ENCODE peak calls at places on chromosomes 1 and 21, in seven cellular contexts. X, Z, I, N, F, C and K are unnamed samples.

GRCh38 chr1:110249256-110249655 is 39.1 kb downstream of the KCNC4 start:
- DNase-seq in Z (peak; percentile 25), X (no peak), I (no peak), N (no peak), C (no peak), F (no peak), K (no peak)

GRCh38 chr21:34669149-34669879 is 520 bp downstream of the CLIC6 start:
- DNase-seq in F (no peak), C (no peak), X (peak; percentile 78), Z (no peak), N (peak; percentile 70), I (peak; percentile 54), K (no peak)

GRCh38 chr1:226372885-226373284 is 35.0 kb downstream of the PARP1 start:
- DNase-seq in I (no peak), Z (no peak), X (no peak), F (no peak), N (no peak), C (no peak), K (no peak)

GRCh38 chr1:178388398-178389161 is 108.2 kb downstream of the CLEC20A start:
- DNase-seq in N (no peak), Z (no peak), F (no peak), C (peak; percentile 67), I (no peak), X (no peak), K (no peak)

GRCh38 chr21:35988396-35989140 is 71.8 kb downstream of the SETD4 start:
- DNase-seq in N (no peak), X (no peak), I (no peak), C (no peak), Z (no peak), F (no peak), K (no peak)

GRCh38 chr1:3881191-3881475 is 18.9 kb downstream of the C1orf174 start:
- DNase-seq in C (no peak), F (no peak), N (peak; percentile 35), I (no peak), Z (no peak), X (no peak), K (no peak)

GRCh38 chr1:90394247-90394646 is 322.9 kb downstream of the BARHL2 start:
- DNase-seq in Z (no peak), X (no peak), I (no peak), F (no peak), C (no peak), N (peak; percentile 76), K (no peak)

GRCh38 chr1:197735461-197735860 is 39.8 kb downstream of the DENND1B start:
- DNase-seq in Z (no peak), X (no peak), N (no peak), I (no peak), C (no peak), F (no peak), K (no peak)

GRCh38 chr1:208170252-208170651 is 73.9 kb downstream of the PLXNA2 start:
- DNase-seq in I (peak; percentile 59), N (no peak), X (no peak), Z (no peak), C (no peak), F (no peak), K (no peak)

GRCh38 chr1:223046011-223046410 is 97.0 kb downstream of the TLR5 start:
- DNase-seq in F (no peak), C (no peak), Z (no peak), X (no peak), I (no peak), N (no peak), K (no peak)
- TF ChIP-seq CTCF in F (no peak), C (no peak), Z (no peak), X (no peak), I (no peak), N (no peak), K (no peak)

GRCh38 chr1:150210741-150211140 is 25.2 kb downstream of the ANP32E start:
- DNase-seq in X (no peak), Z (no peak), C (no peak), N (no peak), I (no peak), F (no peak), K (no peak)

GRCh38 chr1:150212070-150212469 is 23.8 kb downstream of the ANP32E start:
- DNase-seq in X (no peak), C (no peak), N (no peak), F (no peak), I (no peak), Z (no peak), K (no peak)

GRCh38 chr1:150210086-150210485 is 25.8 kb downstream of the ANP32E start:
- DNase-seq in N (no peak), I (no peak), C (no peak), Z (no peak), F (no peak), X (no peak), K (no peak)

GRCh38 chr1:150213170-150214098 is 22.5 kb downstream of the ANP32E start:
- DNase-seq in C (peak; percentile 96), F (peak; percentile 82), N (peak; percentile 98), X (peak; percentile 99), I (peak; percentile 94), Z (peak; percentile 99), K (peak; percentile 52)
- H3K4me3 ChIP-seq in C (peak overlapping the region; percentile 45), F (peak overlapping the region; percentile 60), N (peak overlapping the region; percentile 56), X (peak overlapping the region; percentile 69), I (peak overlapping the region; percentile 41), Z (peak overlapping the region; percentile 51), K (peak overlapping the region; percentile 34)

GRCh38 chr1:26788515-26788785 is 700 bp downstream of the PIGV start:
- DNase-seq in X (no peak), C (no peak), N (peak; percentile 57), F (no peak), Z (no peak), I (no peak), K (no peak)

GRCh38 chr1:26789612-26789865 is 1.8 kb downstream of the PIGV start:
- DNase-seq in X (no peak), Z (no peak), C (no peak), F (no peak), I (no peak), N (no peak), K (no peak)

GRCh38 chr1:26787706-26788514 is at the start of gene PIGV:
- DNase-seq in C (peak; percentile 86), F (no peak), N (peak; percentile 91), Z (peak; percentile 93), I (peak; percentile 89), X (peak; percentile 96), K (no peak)

GRCh38 chr1:26789953-26790352 is 2.2 kb downstream of the PIGV start:
- DNase-seq in C (no peak), F (no peak), N (no peak), Z (no peak), I (no peak), X (no peak), K (no peak)

GRCh38 chr1:26788836-26789611 is 1.3 kb downstream of the PIGV start:
- DNase-seq in I (peak; percentile 86), Z (peak; percentile 96), N (peak; percentile 90), F (peak; percentile 69), X (peak; percentile 93), C (peak; percentile 93), K (no peak)
- TF ChIP-seq CTCF in I (peak; percentile 93), Z (peak; percentile 96), N (peak; percentile 94), F (peak; percentile 96), X (peak; percentile 99), C (peak; percentile 93), K (peak; percentile 97)

GRCh38 chr1:58812468-58812867 is 28.6 kb upstream of the JUN start:
- DNase-seq in F (no peak), N (no peak), I (no peak), Z (no peak), X (no peak), C (no peak), K (no peak)

GRCh38 chr1:58813801-58814200 is 30.0 kb upstream of the JUN start:
- DNase-seq in X (no peak), Z (no peak), F (no peak), C (no peak), N (no peak), I (no peak), K (no peak)

GRCh38 chr1:58814251-58815068 is 30.6 kb upstream of the JUN start:
- DNase-seq in C (no peak), X (peak; percentile 89), F (no peak), Z (peak; percentile 70), I (peak; percentile 86), N (peak; percentile 84), K (no peak)

GRCh38 chr1:58813361-58813760 is 29.5 kb upstream of the JUN start:
- DNase-seq in I (no peak), F (no peak), X (no peak), C (no peak), N (no peak), Z (no peak), K (no peak)

GRCh38 chr1:58812926-58813325 is 29.1 kb upstream of the JUN start:
- DNase-seq in C (no peak), X (no peak), I (no peak), Z (no peak), F (no peak), N (no peak), K (no peak)
- H3K4me3 ChIP-seq in C (no peak overlapping the region), X (no peak overlapping the region), I (no peak overlapping the region), Z (no peak overlapping the region), F (no peak overlapping the region), N (no peak overlapping the region), K (no peak overlapping the region)

GRCh38 chr1:166350490-166350889 is 183.7 kb upstream of the FAM78B start:
- DNase-seq in I (no peak), C (no peak), F (no peak), N (no peak), X (no peak), Z (no peak), K (no peak)
- TF ChIP-seq CTCF in I (no peak), C (no peak), F (no peak), N (no peak), X (no peak), Z (no peak), K (no peak)

DNA sequence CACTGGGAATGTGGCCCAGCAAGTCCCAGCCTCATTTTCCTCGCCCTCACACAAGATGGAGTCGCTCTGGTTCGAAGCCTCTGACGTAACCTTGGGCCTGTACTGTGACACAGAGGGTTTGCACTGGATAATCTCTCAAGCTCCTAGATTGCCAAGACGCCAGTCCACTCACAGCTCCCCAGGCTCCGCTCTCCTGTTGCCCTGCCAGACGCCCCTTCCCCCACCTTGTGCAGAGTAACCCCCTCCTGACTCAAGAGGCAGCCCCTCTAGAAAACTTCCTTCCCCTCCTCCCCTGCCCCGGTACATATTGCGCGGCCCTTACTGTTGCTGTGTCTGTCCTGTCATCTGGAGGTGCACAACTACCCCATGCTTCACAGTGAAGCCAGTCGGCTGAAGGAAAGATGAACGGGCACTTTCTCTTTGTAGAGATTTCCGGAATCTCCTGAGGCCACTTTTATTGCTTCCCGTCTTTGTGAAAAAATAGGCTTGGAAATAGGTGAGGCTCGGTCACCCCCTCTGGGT is 996 bp upstream of the KIAA1614 start:
- DNase-seq in N (no peak), Z (peak; percentile 69), I (no peak), C (peak; percentile 33), X (no peak), F (no peak), K (no peak)
- H3K4me3 ChIP-seq in N (peak overlapping the region; percentile 70), Z (peak overlapping the region; percentile 83), I (peak overlapping the region; percentile 74), C (peak overlapping the region; percentile 63), X (peak overlapping the region; percentile 52), F (peak overlapping the region; percentile 64), K (peak overlapping the region; percentile 62)

DNA sequence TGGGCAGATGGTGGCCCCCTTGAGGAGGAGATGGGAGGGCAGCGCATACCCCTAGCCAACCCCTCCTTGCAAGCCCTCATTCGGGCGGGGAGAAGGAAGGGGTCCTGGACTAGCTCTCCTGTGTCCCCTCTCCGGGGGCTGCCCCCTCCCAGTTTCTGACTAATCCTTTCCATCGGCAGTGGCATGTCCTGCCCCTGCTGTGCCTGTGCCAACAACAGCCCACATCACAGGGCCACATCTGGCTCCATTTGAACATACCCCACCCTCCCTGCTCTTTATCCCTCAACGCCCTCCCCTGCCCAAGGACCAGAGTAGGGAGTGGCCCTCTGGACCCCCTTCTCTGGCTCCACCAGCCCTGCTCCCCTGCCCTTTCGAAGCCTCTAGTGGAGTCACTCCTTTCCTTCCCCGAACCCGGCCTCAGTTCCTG is 11.0 kb upstream of the LMNA start:
- DNase-seq in Z (peak; percentile 82), N (no peak), X (peak; percentile 85), F (no peak), I (no peak), C (peak; percentile 60), K (no peak)
- TF ChIP-seq CTCF in Z (no peak), N (no peak), X (no peak), F (no peak), I (no peak), C (no peak), K (no peak)